ENCODE peak calls at places on chromosome 13, in five cellular contexts. F is NCI-H774; E is WTC11; W is stimulated activated CD4-positive, alpha-beta T cell treated with anti-CD3 and anti-CD28 coated beads, Interleukin-1b, Interleukin-23, amount 100 ng/mL, for 1 hour; A is choroid plexus epithelial cell. Y is an unnamed sample.

GRCh38 chr13:60260440-60260839 is 96.7 kb upstream of the DIAPH3 start:
- DNase-seq in F (no peak), E (peak; percentile 13), W (no peak), A (no peak), Y (no peak)

GRCh38 chr13:30718661-30719520 is 16.5 kb upstream of the ALOX5AP start:
- DNase-seq in F (no peak), E (no peak), W (no peak), A (peak; percentile 86), Y (no peak)

GRCh38 chr13:73996569-73996968 is 137.6 kb downstream of the KLF12 start:
- DNase-seq in F (no peak), E (no peak), W (no peak), A (no peak), Y (no peak)

GRCh38 chr13:30346159-30346788 is 38.9 kb upstream of the KATNAL1 start:
- DNase-seq in F (no peak), E (no peak), W (no peak), A (no peak), Y (no peak)

GRCh38 chr13:22369840-22370239 is 699.0 kb downstream of the FGF9 start:
- DNase-seq in F (no peak), E (peak; percentile 43), W (no peak), A (no peak), Y (no peak)

GRCh38 chr13:97491452-97491851 is 57.5 kb downstream of the RAP2A start:
- DNase-seq in F (no peak), E (no peak), W (no peak), A (no peak), Y (no peak)

GRCh38 chr13:27573265-27573664 is 47.1 kb downstream of the LNX2 start:
- DNase-seq in F (no peak), E (no peak), W (no peak), A (peak; percentile 65), Y (no peak)

GRCh38 chr13:30869491-30869890 is 36.6 kb upstream of the MEDAG start:
- DNase-seq in F (no peak), E (no peak), W (no peak), A (peak; percentile 73), Y (no peak)

GRCh38 chr13:73672492-73672891 is 461.7 kb downstream of the KLF12 start:
- DNase-seq in F (no peak), E (no peak), W (no peak), A (no peak), Y (no peak)

GRCh38 chr13:23020246-23020843 is 160.4 kb upstream of the SGCG start:
- DNase-seq in F (peak; percentile 36), E (peak; percentile 43), W (no peak), A (peak; percentile 69), Y (no peak)

GRCh38 chr13:109717686-109718085 is 68.7 kb downstream of the IRS2 start:
- DNase-seq in F (no peak), E (no peak), W (no peak), A (no peak), Y (no peak)

GRCh38 chr13:39107484-39108040 is 69.3 kb downstream of the NHLRC3 start:
- DNase-seq in F (no peak), E (no peak), W (no peak), A (no peak), Y (no peak)

GRCh38 chr13:76723551-76724232 is 162.5 kb downstream of the KCTD12 start:
- DNase-seq in F (no peak), E (peak; percentile 9), W (no peak), A (peak; percentile 91), Y (no peak)

GRCh38 chr13:94470126-94470525 is 9.4 kb downstream of the DCT start:
- DNase-seq in F (no peak), E (no peak), W (no peak), A (no peak), Y (no peak)

GRCh38 chr13:51645154-51645650 is 60.9 kb downstream of the WDFY2 start:
- DNase-seq in F (no peak), E (no peak), W (no peak), A (peak; percentile 92), Y (no peak)

GRCh38 chr13:38308736-38309135 is 40.9 kb upstream of the UFM1 start:
- DNase-seq in F (no peak), E (no peak), W (no peak), A (peak; percentile 88), Y (no peak)

GRCh38 chr13:27339299-27339698 is 68.7 kb downstream of the RASL11A start:
- DNase-seq in F (no peak), E (peak; percentile 75), W (peak; percentile 22), A (peak; percentile 73), Y (peak; percentile 12)

Y was measured in activated naive CD4-positive, alpha-beta T cell.